ENCODE peak calls at places on chromosomes 7 and 10, in seven cellular contexts. X, V, D, H, B, S and K are unnamed samples.
A peak's percentile ranks its signal among the peaks of the same experiment; 100 is the strongest.

GRCh38 chr7:6268909-6269306 is 3.5 kb downstream of the CYTH3 start:
- DNase-seq in X (no peak), V (no peak), D (no peak), H (no peak), B (no peak), S (no peak), K (no peak)

GRCh38 chr10:132320776-132321469 is 11.1 kb upstream of the LRRC27 start:
- DNase-seq in X (no peak), V (no peak), D (no peak), H (no peak), B (no peak), S (no peak), K (no peak)

GRCh38 chr7:99679400-99680191 is at the start of gene CYP3A5:
- DNase-seq in X (no peak), V (peak; percentile 75), D (no peak), H (peak; percentile 51), B (no peak), S (no peak), K (no peak)

GRCh38 chr7:130891254-130892094 is 157.5 kb upstream of the KLF14 start:
- DNase-seq in X (no peak), V (no peak), D (no peak), H (peak; percentile 78), B (no peak), S (peak; percentile 96), K (no peak)

GRCh38 chr10:75236178-75236825 is 545 bp upstream of the COMTD1 start:
- DNase-seq in X (no peak), V (no peak), D (no peak), H (no peak), B (no peak), S (no peak), K (no peak)

GRCh38 chr10:94232711-94233383 is 129.9 kb downstream of the NOC3L start:
- DNase-seq in X (no peak), V (no peak), D (no peak), H (no peak), B (no peak), S (no peak), K (no peak)

GRCh38 chr10:128614206-128614605 is 488.0 kb upstream of the MKI67 start:
- DNase-seq in X (no peak), V (no peak), D (no peak), H (no peak), B (no peak), S (no peak), K (no peak)

GRCh38 chr7:107847168-107847835 is 43.7 kb upstream of the DLD start:
- DNase-seq in X (no peak), V (no peak), D (no peak), H (no peak), B (no peak), S (no peak), K (no peak)

GRCh38 chr10:65618125-65618524 is 1307.7 kb upstream of the LRRTM3 start:
- DNase-seq in X (no peak), V (no peak), D (no peak), H (no peak), B (no peak), S (peak; percentile 17), K (no peak)

GRCh38 chr7:148260605-148261004 is 330.0 kb upstream of the C7orf33 start:
- DNase-seq in X (no peak), V (no peak), D (no peak), H (no peak), B (no peak), S (no peak), K (no peak)

GRCh38 chr7:2214636-2215035 is 18.1 kb downstream of the MAD1L1 start:
- DNase-seq in X (no peak), V (no peak), D (peak; percentile 97), H (no peak), B (peak; percentile 15), S (no peak), K (peak; percentile 27)

GRCh38 chr10:125028291-125028867 is 86.5 kb downstream of the ZRANB1 start:
- DNase-seq in X (no peak), V (no peak), D (no peak), H (peak; percentile 65), B (no peak), S (peak; percentile 29), K (no peak)

GRCh38 chr7:774161-775109 is 47.4 kb upstream of the PRKAR1B start:
- DNase-seq in X (peak; percentile 58), V (no peak), D (peak; percentile 61), H (peak; percentile 23), B (peak; percentile 74), S (peak; percentile 20), K (peak; percentile 63)